ENCODE peak calls at places on chromosomes 2 and 18, in seven cellular contexts. G is mucosa of descending colon, D is hippocampal formation, H is COR-L47, E is KBM-7, Y is NCI-H748 treated with DMSO at 0.1 percent for 48 hours, Z is HFF-Myc. R is an unnamed sample.

GRCh38 chr2:199490049-199490448 is 32.3 kb upstream of the SATB2 start:
- DNase-seq in G (no peak), D (no peak), H (peak), E (no peak), Y (no peak), Z (no peak), R (no peak)

GRCh38 chr2:236696866-236697265 is 127.2 kb downstream of the ACKR3 start:
- DNase-seq in G (no peak), D (no peak), H (no peak), E (no peak), Y (no peak), Z (no peak), R (no peak)

GRCh38 chr2:126858013-126858412 is 40.7 kb upstream of the TEX51 start:
- DNase-seq in G (no peak), D (no peak), H (no peak), E (no peak), Y (no peak), Z (no peak), R (no peak)

GRCh38 chr2:136208682-136209081 is 90.7 kb upstream of the CXCR4 start:
- DNase-seq in G (no peak), D (no peak), H (no peak), E (no peak), Y (no peak), Z (no peak), R (no peak)

GRCh38 chr2:101124684-101125366 is 26.4 kb downstream of the TBC1D8 start:
- DNase-seq in G (peak), D (no peak), H (no peak), E (no peak), Y (no peak), Z (peak), R (no peak)

GRCh38 chr2:203030991-203031390 is 16.3 kb downstream of the NBEAL1 start:
- DNase-seq in G (no peak), D (no peak), H (no peak), E (no peak), Y (no peak), Z (no peak), R (no peak)

GRCh38 chr2:26561918-26562810 is 79.0 kb downstream of the CIB4 start:
- DNase-seq in G (peak), D (no peak), H (peak), E (peak), Y (peak), Z (no peak), R (no peak)

GRCh38 chr2:120517790-120518469 is 172.0 kb downstream of the INHBB start:
- DNase-seq in G (no peak), D (no peak), H (peak), E (no peak), Y (peak), Z (no peak), R (no peak)

GRCh38 chr2:183059561-183059960 is 19.0 kb upstream of the DUSP19 start:
- DNase-seq in G (no peak), D (no peak), H (no peak), E (peak), Y (no peak), Z (no peak), R (no peak)

GRCh38 chr2:154836622-154837021 is 138.1 kb downstream of the KCNJ3 start:
- DNase-seq in G (no peak), D (no peak), H (peak), E (no peak), Y (peak), Z (no peak), R (no peak)

GRCh38 chr2:216017365-216017764 is 4.0 kb upstream of the MREG start:
- DNase-seq in G (no peak), D (no peak), H (no peak), E (peak), Y (no peak), Z (no peak), R (peak)

GRCh38 chr2:169073972-169074751 is 4.8 kb downstream of the DHRS9 start:
- DNase-seq in G (no peak), D (no peak), H (no peak), E (no peak), Y (no peak), Z (no peak), R (no peak)

GRCh38 chr2:129203315-129203714 is 776.2 kb upstream of the RAB6C start:
- DNase-seq in G (no peak), D (no peak), H (no peak), E (no peak), Y (no peak), Z (no peak), R (no peak)

GRCh38 chr18:76490701-76491171 is 4.3 kb downstream of the ZNF516 start:
- DNase-seq in G (peak), D (no peak), H (peak), E (peak), Y (peak), Z (no peak), R (peak)

GRCh38 chr2:181574321-181574720 is 82.6 kb downstream of the CERKL start:
- DNase-seq in G (no peak), D (no peak), H (peak), E (no peak), Y (peak), Z (no peak), R (no peak)

GRCh38 chr18:10727477-10727876 is 201.7 kb downstream of the NAPG start:
- DNase-seq in G (no peak), D (peak), H (peak), E (no peak), Y (no peak), Z (no peak), R (no peak)

GRCh38 chr18:6876646-6877045 is 147.1 kb downstream of the ARHGAP28 start:
- DNase-seq in G (no peak), D (no peak), H (no peak), E (no peak), Y (no peak), Z (peak), R (no peak)

GRCh38 chr18:22106536-22107292 is 62.7 kb upstream of the GATA6 start:
- DNase-seq in G (no peak), D (no peak), H (no peak), E (no peak), Y (no peak), Z (no peak), R (no peak)

GRCh38 chr2:28360742-28361293 is 31.8 kb upstream of the FOSL2 start:
- DNase-seq in G (no peak), D (no peak), H (no peak), E (no peak), Y (no peak), Z (no peak), R (no peak)

GRCh38 chr2:118791511-118791910 is 55.9 kb downstream of the EN1 start:
- DNase-seq in G (no peak), D (no peak), H (no peak), E (no peak), Y (no peak), Z (no peak), R (no peak)

GRCh38 chr2:17747684-17748452 is 5.7 kb downstream of the SMC6 start:
- DNase-seq in G (no peak), D (no peak), H (no peak), E (no peak), Y (no peak), Z (no peak), R (no peak)

GRCh38 chr2:67879586-67880290 is 183.1 kb downstream of the C1D start:
- DNase-seq in G (no peak), D (no peak), H (no peak), E (no peak), Y (no peak), Z (no peak), R (no peak)